ENCODE peak calls at places on chromosomes 12 and 14, in seven cellular contexts. L, A, M, W, T, F and D are unnamed samples.

GRCh38 chr12:132771126-132771838 is 9.7 kb upstream of the ANKLE2 start:
- DNase-seq in W (no peak), L (no peak), M (no peak), F (no peak), A (no peak), T (no peak), D (no peak)

GRCh38 chr14:105602799-105603763 is 76.7 kb downstream of the TMEM121 start:
- DNase-seq in A (no peak), W (peak), L (no peak), M (no peak), F (no peak), T (no peak), D (no peak)

GRCh38 chr12:104596128-104596799 is 139.5 kb downstream of the CHST11 start:
- DNase-seq in F (no peak), W (no peak), T (peak), A (no peak), M (peak), L (no peak), D (peak)

GRCh38 chr12:64876388-64877071 is 52.1 kb downstream of the TBC1D30 start:
- DNase-seq in A (no peak), T (no peak), F (no peak), W (no peak), M (no peak), L (no peak), D (no peak)

GRCh38 chr14:64478634-64479250 is 13.4 kb downstream of the AKAP5 start:
- DNase-seq in M (peak), A (no peak), W (peak), F (no peak), L (no peak), T (no peak), D (peak)

GRCh38 chr12:2800046-2800570 is 5.3 kb downstream of the FKBP4 start:
- DNase-seq in A (no peak), M (no peak), T (no peak), W (no peak), L (no peak), F (no peak), D (peak)

GRCh38 chr14:101505216-101505970 is 55.9 kb upstream of the DIO3 start:
- DNase-seq in M (no peak), T (peak), L (no peak), A (no peak), W (no peak), F (no peak), D (no peak)

GRCh38 chr14:59189281-59189821 is 884 bp downstream of the DAAM1 start:
- DNase-seq in A (no peak), L (no peak), M (peak), W (no peak), F (no peak), T (peak), D (no peak)

GRCh38 chr12:56884421-56884820 is 49.8 kb downstream of the SDR9C7 start:
- DNase-seq in F (no peak), L (no peak), W (no peak), T (no peak), M (peak), A (no peak), D (no peak)

GRCh38 chr12:109840349-109841073 is 7.3 kb upstream of the TRPV4 start:
- DNase-seq in T (no peak), L (peak), A (no peak), F (no peak), W (no peak), M (no peak), D (no peak)

GRCh38 chr12:62194031-62194430 is 66.2 kb upstream of the USP15 start:
- DNase-seq in W (no peak), T (no peak), A (no peak), F (no peak), L (no peak), M (no peak), D (no peak)

GRCh38 chr12:88052686-88053085 is 23.5 kb upstream of the C12orf50 start:
- DNase-seq in L (peak), W (peak), M (peak), A (peak), T (no peak), F (no peak), D (peak)

GRCh38 chr12:89686311-89686710 is 22.3 kb downstream of the ATP2B1 start:
- DNase-seq in F (no peak), A (no peak), M (no peak), T (no peak), W (no peak), L (no peak), D (no peak)

GRCh38 chr12:57193706-57194245 is 22.8 kb upstream of the NXPH4 start:
- DNase-seq in M (no peak), A (no peak), L (no peak), T (no peak), W (no peak), F (no peak), D (no peak)

GRCh38 chr12:47105914-47106674 is 26.3 kb upstream of the AMIGO2 start:
- DNase-seq in L (peak), M (no peak), A (no peak), T (no peak), W (no peak), F (peak), D (no peak)

GRCh38 chr12:102568151-102568815 is 87.9 kb upstream of the IGF1 start:
- DNase-seq in L (no peak), W (no peak), A (no peak), F (no peak), M (peak), T (no peak), D (no peak)

GRCh38 chr14:69139743-69140142 is 13.2 kb downstream of the DCAF5 start:
- DNase-seq in A (no peak), T (no peak), F (no peak), M (no peak), W (no peak), L (no peak), D (no peak)

GRCh38 chr14:55136868-55137785 is 8.1 kb downstream of the LGALS3 start:
- DNase-seq in L (no peak), A (no peak), T (peak), W (no peak), F (no peak), M (no peak), D (no peak)

GRCh38 chr12:110739488-110739887 is 3.2 kb downstream of the PPP1CC start:
- DNase-seq in L (no peak), A (no peak), T (no peak), M (no peak), F (no peak), W (no peak), D (no peak)

GRCh38 chr14:50792634-50793068 is 38.3 kb downstream of the NIN start:
- DNase-seq in W (no peak), F (no peak), M (no peak), L (no peak), T (peak), A (no peak), D (no peak)

GRCh38 chr12:121172145-121172544 is 37.8 kb upstream of the P2RX4 start:
- DNase-seq in A (no peak), T (no peak), W (no peak), L (no peak), M (no peak), F (no peak), D (no peak)

GRCh38 chr14:38143170-38143569 is 64.5 kb upstream of the SSTR1 start:
- DNase-seq in W (no peak), F (no peak), M (no peak), L (no peak), T (no peak), A (no peak), D (no peak)

GRCh38 chr12:6923851-6924250 is 3.9 kb upstream of the ATN1 start:
- DNase-seq in M (no peak), A (no peak), L (no peak), F (no peak), T (peak), W (no peak), D (no peak)

GRCh38 chr12:21819236-21819635 is 44.7 kb upstream of the KCNJ8 start:
- DNase-seq in L (no peak), A (no peak), T (no peak), F (no peak), W (no peak), M (no peak), D (no peak)

GRCh38 chr12:76238688-76239087 is 109.5 kb downstream of the BBS10 start:
- DNase-seq in L (no peak), W (no peak), M (no peak), T (no peak), A (no peak), F (no peak), D (no peak)

GRCh38 chr12:57104292-57104910 is 6.8 kb downstream of the STAT6 start:
- DNase-seq in A (no peak), M (no peak), W (no peak), F (no peak), T (no peak), L (no peak), D (no peak)

GRCh38 chr14:65927871-65928270 is 515.3 kb downstream of the FUT8 start:
- DNase-seq in L (peak), A (no peak), T (no peak), F (peak), W (no peak), M (no peak), D (no peak)

GRCh38 chr12:132723015-132723763 is 12.5 kb downstream of the PGAM5 start:
- DNase-seq in F (no peak), T (peak), L (no peak), A (no peak), M (no peak), W (no peak), D (no peak)

GRCh38 chr14:96104469-96105057 is 65.4 kb downstream of the C14orf132 start:
- DNase-seq in T (peak), F (no peak), M (peak), L (no peak), A (no peak), W (no peak), D (peak)

GRCh38 chr12:59283012-59283411 is 312.8 kb upstream of the SLC16A7 start:
- DNase-seq in M (no peak), F (no peak), L (no peak), T (no peak), W (no peak), A (no peak), D (no peak)

GRCh38 chr14:53599221-53599945 is 357.2 kb downstream of the BMP4 start:
- DNase-seq in L (no peak), M (no peak), W (no peak), A (no peak), F (no peak), T (no peak), D (no peak)

GRCh38 chr14:74574092-74574438 is 38.0 kb downstream of the LTBP2 start:
- DNase-seq in F (no peak), W (peak), T (peak), M (peak), A (no peak), L (no peak), D (no peak)

GRCh38 chr14:24385524-24385923 is 13.3 kb upstream of the NYNRIN start:
- DNase-seq in W (no peak), L (no peak), F (no peak), M (no peak), A (no peak), T (no peak), D (no peak)

GRCh38 chr12:40827923-40828592 is 135.8 kb downstream of the CNTN1 start:
- DNase-seq in L (no peak), F (no peak), T (no peak), M (no peak), W (no peak), A (no peak), D (no peak)

GRCh38 chr14:43687866-43688265 is 819.2 kb downstream of the FSCB start:
- DNase-seq in M (peak), T (no peak), W (no peak), F (no peak), L (no peak), A (no peak), D (no peak)

GRCh38 chr12:95815635-95816212 is 25.2 kb upstream of the NTN4 start:
- DNase-seq in A (no peak), L (peak), W (peak), T (no peak), F (peak), M (peak), D (peak)

GRCh38 chr14:53924754-53925153 is 31.9 kb downstream of the BMP4 start:
- DNase-seq in W (no peak), F (no peak), A (no peak), L (no peak), T (no peak), M (peak), D (no peak)

GRCh38 chr12:53938276-53939140 is at the start of gene HOXC13:
- DNase-seq in F (peak), A (peak), T (no peak), L (peak), M (no peak), W (no peak), D (peak)